ENCODE peak calls at places on chromosomes 2 and 18, in seven cellular contexts. J is GM18507; Y is stimulated activated CD8-positive, alpha-beta memory T cell treated with anti-CD3 and anti-CD28 coated beads, Interleukin-15, amount 100 ng/mL, for 48 hours; K is right cardiac atrium; F is stimulated activated CD4-positive, alpha-beta T cell treated with anti-CD3 and anti-CD28 coated beads, Interleukin-4, amount 100 ng/mL, for 48 hours; L is ovary; O is sciatic nerve. D is an unnamed sample.

GRCh38 chr2:232779935-232780334 is 3.6 kb upstream of the KCNJ13 start:
- DNase-seq in Y (no peak), K (no peak), J (no peak), L (no peak), O (no peak), F (no peak), D (no peak)

GRCh38 chr18:23935804-23936203 is 78.8 kb upstream of the TTC39C start:
- DNase-seq in O (no peak), K (no peak), F (no peak), L (no peak), Y (no peak), J (no peak), D (no peak)

GRCh38 chr2:32947076-32947483 is 327 bp downstream of the LTBP1 start:
- DNase-seq in F (no peak), K (peak), O (no peak), L (no peak), Y (no peak), J (no peak), D (no peak)

GRCh38 chr2:71581015-71581414 is 127.7 kb downstream of the DYSF start:
- DNase-seq in J (no peak), F (no peak), L (no peak), K (peak), Y (no peak), O (peak), D (no peak)

GRCh38 chr2:11399113-11399762 is 54.8 kb upstream of the ROCK2 start:
- DNase-seq in L (no peak), F (no peak), O (no peak), Y (no peak), K (no peak), J (no peak), D (no peak)

GRCh38 chr2:128275498-128276045 is 43.1 kb downstream of the HS6ST1 start:
- DNase-seq in O (peak), F (no peak), K (no peak), J (no peak), Y (no peak), L (no peak), D (no peak)

GRCh38 chr2:9739508-9739907 is 103.8 kb upstream of the TAF1B start:
- DNase-seq in J (no peak), L (peak), O (peak), Y (peak), K (peak), F (no peak), D (peak)

GRCh38 chr2:98502556-98503335 is 58.1 kb downstream of the INPP4A start:
- DNase-seq in O (no peak), F (no peak), J (no peak), K (no peak), L (no peak), Y (no peak), D (no peak)

GRCh38 chr2:213980883-213981282 is 430.0 kb upstream of the VWC2L start:
- DNase-seq in Y (no peak), O (no peak), F (no peak), J (no peak), L (no peak), K (no peak), D (no peak)

GRCh38 chr2:4938246-4938645 is 753.9 kb upstream of the SOX11 start:
- DNase-seq in O (no peak), Y (no peak), F (no peak), L (no peak), J (no peak), K (no peak), D (no peak)

GRCh38 chr18:34493566-34494358 is 216.3 kb upstream of the DTNA start:
- DNase-seq in Y (peak), F (no peak), J (no peak), O (no peak), K (peak), L (peak), D (no peak)

GRCh38 chr2:145652992-145653545 is 1133.2 kb upstream of the ZEB2 start:
- DNase-seq in Y (no peak), L (peak), F (no peak), J (no peak), K (no peak), O (no peak), D (peak)

GRCh38 chr2:158561054-158561453 is 104.3 kb downstream of the PKP4 start:
- DNase-seq in K (no peak), Y (no peak), O (no peak), L (no peak), F (no peak), J (no peak), D (no peak)

GRCh38 chr2:16255120-16255519 is 314.8 kb downstream of the MYCN start:
- DNase-seq in L (no peak), J (no peak), Y (no peak), K (no peak), F (no peak), O (no peak), D (no peak)